ENCODE peak calls at places on chromosome 13, in six cellular contexts. One of them, this sample, is unnamed.

GRCh38 chr13:80680786-80681366 is 339.9 kb upstream of the SPRY2 start:
- DNase-seq in activated CD4-positive, alpha-beta T cell treated with anti-CD3 and anti-CD28 coated beads for 48 hours: no peak
- DNase-seq in stomach: no peak
- DNase-seq in Karpas-422: no peak
- DNase-seq in hypothalamus: no peak
- DNase-seq in stimulated activated CD4-positive, alpha-beta T cell treated with anti-CD3 and anti-CD28 coated beads, Interleukin-15, amount 100 ng/mL, for 1 hour: no peak
- DNase-seq in this sample: no peak

GRCh38 chr13:47087841-47088240 is 191.0 kb upstream of the HTR2A start:
- DNase-seq in activated CD4-positive, alpha-beta T cell treated with anti-CD3 and anti-CD28 coated beads for 48 hours: no peak
- DNase-seq in stomach: no peak
- DNase-seq in Karpas-422: peak; percentile 39
- DNase-seq in hypothalamus: no peak
- DNase-seq in stimulated activated CD4-positive, alpha-beta T cell treated with anti-CD3 and anti-CD28 coated beads, Interleukin-15, amount 100 ng/mL, for 1 hour: no peak
- DNase-seq in this sample: no peak

GRCh38 chr13:40534456-40534855 is 132.0 kb downstream of the FOXO1 start:
- DNase-seq in activated CD4-positive, alpha-beta T cell treated with anti-CD3 and anti-CD28 coated beads for 48 hours: no peak
- DNase-seq in stomach: no peak
- DNase-seq in Karpas-422: no peak
- DNase-seq in hypothalamus: no peak
- DNase-seq in stimulated activated CD4-positive, alpha-beta T cell treated with anti-CD3 and anti-CD28 coated beads, Interleukin-15, amount 100 ng/mL, for 1 hour: no peak
- DNase-seq in this sample: no peak

GRCh38 chr13:113373811-113374485 is 10.0 kb upstream of the GRTP1 start:
- DNase-seq in activated CD4-positive, alpha-beta T cell treated with anti-CD3 and anti-CD28 coated beads for 48 hours: no peak
- DNase-seq in stomach: no peak
- DNase-seq in Karpas-422: no peak
- DNase-seq in hypothalamus: no peak
- DNase-seq in stimulated activated CD4-positive, alpha-beta T cell treated with anti-CD3 and anti-CD28 coated beads, Interleukin-15, amount 100 ng/mL, for 1 hour: no peak
- DNase-seq in this sample: no peak

GRCh38 chr13:88857256-88857655 is 1186.1 kb downstream of the SLITRK5 start:
- DNase-seq in activated CD4-positive, alpha-beta T cell treated with anti-CD3 and anti-CD28 coated beads for 48 hours: no peak
- DNase-seq in stomach: no peak
- DNase-seq in Karpas-422: no peak
- DNase-seq in hypothalamus: no peak
- DNase-seq in stimulated activated CD4-positive, alpha-beta T cell treated with anti-CD3 and anti-CD28 coated beads, Interleukin-15, amount 100 ng/mL, for 1 hour: no peak
- DNase-seq in this sample: no peak

GRCh38 chr13:63567031-63567430 is 2151.4 kb upstream of the PCDH20 start:
- DNase-seq in activated CD4-positive, alpha-beta T cell treated with anti-CD3 and anti-CD28 coated beads for 48 hours: no peak
- DNase-seq in stomach: no peak
- DNase-seq in Karpas-422: no peak
- DNase-seq in hypothalamus: no peak
- DNase-seq in stimulated activated CD4-positive, alpha-beta T cell treated with anti-CD3 and anti-CD28 coated beads, Interleukin-15, amount 100 ng/mL, for 1 hour: no peak
- DNase-seq in this sample: no peak

GRCh38 chr13:71274923-71275593 is 591.9 kb downstream of the DACH1 start:
- DNase-seq in activated CD4-positive, alpha-beta T cell treated with anti-CD3 and anti-CD28 coated beads for 48 hours: no peak
- DNase-seq in stomach: no peak
- DNase-seq in Karpas-422: no peak
- DNase-seq in hypothalamus: no peak
- DNase-seq in stimulated activated CD4-positive, alpha-beta T cell treated with anti-CD3 and anti-CD28 coated beads, Interleukin-15, amount 100 ng/mL, for 1 hour: no peak
- DNase-seq in this sample: no peak

GRCh38 chr13:52713894-52714293 is 25.7 kb downstream of the CNMD start:
- DNase-seq in activated CD4-positive, alpha-beta T cell treated with anti-CD3 and anti-CD28 coated beads for 48 hours: no peak
- DNase-seq in stomach: no peak
- DNase-seq in Karpas-422: peak; percentile 35
- DNase-seq in hypothalamus: no peak
- DNase-seq in stimulated activated CD4-positive, alpha-beta T cell treated with anti-CD3 and anti-CD28 coated beads, Interleukin-15, amount 100 ng/mL, for 1 hour: no peak
- DNase-seq in this sample: no peak

GRCh38 chr13:61316647-61317046 is 99.0 kb downstream of the PCDH20 start:
- DNase-seq in activated CD4-positive, alpha-beta T cell treated with anti-CD3 and anti-CD28 coated beads for 48 hours: no peak
- DNase-seq in stomach: no peak
- DNase-seq in Karpas-422: no peak
- DNase-seq in hypothalamus: no peak
- DNase-seq in stimulated activated CD4-positive, alpha-beta T cell treated with anti-CD3 and anti-CD28 coated beads, Interleukin-15, amount 100 ng/mL, for 1 hour: no peak
- DNase-seq in this sample: no peak

GRCh38 chr13:59099182-59099950 is 1064.4 kb downstream of the DIAPH3 start:
- DNase-seq in activated CD4-positive, alpha-beta T cell treated with anti-CD3 and anti-CD28 coated beads for 48 hours: no peak
- DNase-seq in stomach: no peak
- DNase-seq in Karpas-422: no peak
- DNase-seq in hypothalamus: no peak
- DNase-seq in stimulated activated CD4-positive, alpha-beta T cell treated with anti-CD3 and anti-CD28 coated beads, Interleukin-15, amount 100 ng/mL, for 1 hour: no peak
- DNase-seq in this sample: no peak